ENCODE peak calls at places on chromosomes 16 and 17, in six cellular contexts. One of them, this sample, is unnamed.

GRCh38 chr17:20116683-20117309 is 107.6 kb downstream of the SPECC1 start:
- DNase-seq in NCI-H510A treated with DMSO at 0.1 percent for 48 hours: peak; percentile 63
- DNase-seq in stromal cell of bone marrow: no peak
- DNase-seq in activated T-helper 9 cell treated with anti-CD3 and anti-CD28 coated beads, Interleukin-2, amount 50 U/mL, for 16 hours: peak; percentile 25
- DNase-seq in A172: peak; percentile 68
- DNase-seq in GM23248: peak; percentile 69
- DNase-seq in this sample: peak; percentile 6

GRCh38 chr17:75047398-75048098 is 523 bp downstream of the KCTD2 start:
- DNase-seq in stromal cell of bone marrow: no peak
- DNase-seq in A172: no peak
- DNase-seq in NCI-H510A treated with DMSO at 0.1 percent for 48 hours: no peak
- DNase-seq in activated T-helper 9 cell treated with anti-CD3 and anti-CD28 coated beads, Interleukin-2, amount 50 U/mL, for 16 hours: no peak
- DNase-seq in GM23248: peak; percentile 48
- DNase-seq in this sample: peak; percentile 2

GRCh38 chr16:12545792-12546342 is 257.8 kb downstream of the CPPED1 start:
- DNase-seq in GM23248: no peak
- DNase-seq in NCI-H510A treated with DMSO at 0.1 percent for 48 hours: no peak
- DNase-seq in activated T-helper 9 cell treated with anti-CD3 and anti-CD28 coated beads, Interleukin-2, amount 50 U/mL, for 16 hours: no peak
- DNase-seq in A172: no peak
- DNase-seq in stromal cell of bone marrow: no peak
- DNase-seq in this sample: peak; percentile 24

GRCh38 chr17:65850486-65850885 is 289.0 kb upstream of the AXIN2 start:
- DNase-seq in stromal cell of bone marrow: peak; percentile 87
- DNase-seq in GM23248: peak; percentile 95
- DNase-seq in activated T-helper 9 cell treated with anti-CD3 and anti-CD28 coated beads, Interleukin-2, amount 50 U/mL, for 16 hours: no peak
- DNase-seq in NCI-H510A treated with DMSO at 0.1 percent for 48 hours: no peak
- DNase-seq in A172: peak; percentile 17
- DNase-seq in this sample: no peak

GRCh38 chr17:31560836-31561235 is 169.4 kb downstream of the RAB11FIP4 start:
- DNase-seq in A172: no peak
- DNase-seq in activated T-helper 9 cell treated with anti-CD3 and anti-CD28 coated beads, Interleukin-2, amount 50 U/mL, for 16 hours: no peak
- DNase-seq in NCI-H510A treated with DMSO at 0.1 percent for 48 hours: no peak
- DNase-seq in stromal cell of bone marrow: no peak
- DNase-seq in GM23248: peak; percentile 66
- DNase-seq in this sample: no peak

GRCh38 chr17:12133183-12133582 is 112.5 kb downstream of the MAP2K4 start:
- DNase-seq in A172: peak; percentile 69
- DNase-seq in GM23248: no peak
- DNase-seq in activated T-helper 9 cell treated with anti-CD3 and anti-CD28 coated beads, Interleukin-2, amount 50 U/mL, for 16 hours: no peak
- DNase-seq in stromal cell of bone marrow: peak; percentile 5
- DNase-seq in NCI-H510A treated with DMSO at 0.1 percent for 48 hours: no peak
- DNase-seq in this sample: no peak

GRCh38 chr16:38941-39892 is 14.2 kb downstream of the POLR3K start:
- DNase-seq in activated T-helper 9 cell treated with anti-CD3 and anti-CD28 coated beads, Interleukin-2, amount 50 U/mL, for 16 hours: no peak
- DNase-seq in GM23248: no peak
- DNase-seq in NCI-H510A treated with DMSO at 0.1 percent for 48 hours: peak; percentile 40
- DNase-seq in stromal cell of bone marrow: no peak
- DNase-seq in A172: no peak
- DNase-seq in this sample: peak; percentile 81

GRCh38 chr16:28042856-28043255 is 20.7 kb downstream of the GSG1L start:
- DNase-seq in GM23248: peak; percentile 55
- DNase-seq in activated T-helper 9 cell treated with anti-CD3 and anti-CD28 coated beads, Interleukin-2, amount 50 U/mL, for 16 hours: no peak
- DNase-seq in A172: peak; percentile 55
- DNase-seq in stromal cell of bone marrow: peak; percentile 26
- DNase-seq in NCI-H510A treated with DMSO at 0.1 percent for 48 hours: no peak
- DNase-seq in this sample: no peak

GRCh38 chr17:614637-615546 is 99.7 kb downstream of the VPS53 start:
- DNase-seq in activated T-helper 9 cell treated with anti-CD3 and anti-CD28 coated beads, Interleukin-2, amount 50 U/mL, for 16 hours: no peak
- DNase-seq in stromal cell of bone marrow: no peak
- DNase-seq in A172: peak; percentile 24
- DNase-seq in GM23248: peak; percentile 80
- DNase-seq in NCI-H510A treated with DMSO at 0.1 percent for 48 hours: no peak
- DNase-seq in this sample: no peak

GRCh38 chr17:4715071-4715749 is 4.8 kb downstream of the ARRB2 start:
- DNase-seq in stromal cell of bone marrow: no peak
- DNase-seq in NCI-H510A treated with DMSO at 0.1 percent for 48 hours: no peak
- DNase-seq in A172: no peak
- DNase-seq in GM23248: no peak
- DNase-seq in activated T-helper 9 cell treated with anti-CD3 and anti-CD28 coated beads, Interleukin-2, amount 50 U/mL, for 16 hours: peak; percentile 34
- DNase-seq in this sample: no peak

GRCh38 chr17:45287526-45288264 is 25.8 kb upstream of the SPATA32 start:
- DNase-seq in NCI-H510A treated with DMSO at 0.1 percent for 48 hours: peak; percentile 16
- DNase-seq in A172: no peak
- DNase-seq in activated T-helper 9 cell treated with anti-CD3 and anti-CD28 coated beads, Interleukin-2, amount 50 U/mL, for 16 hours: no peak
- DNase-seq in stromal cell of bone marrow: no peak
- DNase-seq in GM23248: no peak
- DNase-seq in this sample: no peak

GRCh38 chr16:58814348-58814801 is 80.3 kb upstream of the GOT2 start:
- DNase-seq in GM23248: peak; percentile 68
- DNase-seq in NCI-H510A treated with DMSO at 0.1 percent for 48 hours: peak; percentile 48
- DNase-seq in A172: peak; percentile 11
- DNase-seq in activated T-helper 9 cell treated with anti-CD3 and anti-CD28 coated beads, Interleukin-2, amount 50 U/mL, for 16 hours: no peak
- DNase-seq in stromal cell of bone marrow: peak; percentile 17
- DNase-seq in this sample: no peak

GRCh38 chr16:20409398-20410152 is at the start of gene ACSM5:
- DNase-seq in stromal cell of bone marrow: no peak
- DNase-seq in A172: peak; percentile 48
- DNase-seq in activated T-helper 9 cell treated with anti-CD3 and anti-CD28 coated beads, Interleukin-2, amount 50 U/mL, for 16 hours: no peak
- DNase-seq in NCI-H510A treated with DMSO at 0.1 percent for 48 hours: no peak
- DNase-seq in GM23248: no peak
- DNase-seq in this sample: peak; percentile 61

GRCh38 chr16:71895679-71896385 is 501 bp downstream of the IST1 start:
- DNase-seq in NCI-H510A treated with DMSO at 0.1 percent for 48 hours: peak; percentile 45
- DNase-seq in activated T-helper 9 cell treated with anti-CD3 and anti-CD28 coated beads, Interleukin-2, amount 50 U/mL, for 16 hours: no peak
- DNase-seq in GM23248: peak; percentile 68
- DNase-seq in A172: peak; percentile 29
- DNase-seq in stromal cell of bone marrow: no peak
- DNase-seq in this sample: no peak

GRCh38 chr16:82657239-82657638 is 30.5 kb downstream of the CDH13 start:
- DNase-seq in NCI-H510A treated with DMSO at 0.1 percent for 48 hours: no peak
- DNase-seq in stromal cell of bone marrow: peak; percentile 44
- DNase-seq in A172: no peak
- DNase-seq in GM23248: peak; percentile 49
- DNase-seq in activated T-helper 9 cell treated with anti-CD3 and anti-CD28 coated beads, Interleukin-2, amount 50 U/mL, for 16 hours: no peak
- DNase-seq in this sample: no peak

GRCh38 chr16:1899641-1900451 is 18.4 kb downstream of the HS3ST6 start:
- DNase-seq in A172: no peak
- DNase-seq in NCI-H510A treated with DMSO at 0.1 percent for 48 hours: no peak
- DNase-seq in GM23248: no peak
- DNase-seq in stromal cell of bone marrow: no peak
- DNase-seq in activated T-helper 9 cell treated with anti-CD3 and anti-CD28 coated beads, Interleukin-2, amount 50 U/mL, for 16 hours: no peak
- DNase-seq in this sample: peak; percentile 89

GRCh38 chr17:28839221-28839620 is 3.4 kb downstream of the FAM222B start:
- DNase-seq in activated T-helper 9 cell treated with anti-CD3 and anti-CD28 coated beads, Interleukin-2, amount 50 U/mL, for 16 hours: no peak
- DNase-seq in GM23248: no peak
- DNase-seq in A172: no peak
- DNase-seq in NCI-H510A treated with DMSO at 0.1 percent for 48 hours: no peak
- DNase-seq in stromal cell of bone marrow: no peak
- DNase-seq in this sample: no peak

GRCh38 chr17:74542166-74542565 is 3.7 kb downstream of the CD300C start:
- DNase-seq in NCI-H510A treated with DMSO at 0.1 percent for 48 hours: no peak
- DNase-seq in activated T-helper 9 cell treated with anti-CD3 and anti-CD28 coated beads, Interleukin-2, amount 50 U/mL, for 16 hours: no peak
- DNase-seq in A172: no peak
- DNase-seq in GM23248: no peak
- DNase-seq in stromal cell of bone marrow: no peak
- DNase-seq in this sample: no peak

GRCh38 chr17:80882926-80883685 is 108.5 kb upstream of the CHMP6 start:
- DNase-seq in GM23248: no peak
- DNase-seq in NCI-H510A treated with DMSO at 0.1 percent for 48 hours: no peak
- DNase-seq in activated T-helper 9 cell treated with anti-CD3 and anti-CD28 coated beads, Interleukin-2, amount 50 U/mL, for 16 hours: no peak
- DNase-seq in stromal cell of bone marrow: no peak
- DNase-seq in A172: no peak
- DNase-seq in this sample: no peak

GRCh38 chr17:57902800-57903759 is 52.1 kb downstream of the CUEDC1 start:
- DNase-seq in A172: peak; percentile 91
- DNase-seq in activated T-helper 9 cell treated with anti-CD3 and anti-CD28 coated beads, Interleukin-2, amount 50 U/mL, for 16 hours: no peak
- DNase-seq in stromal cell of bone marrow: peak; percentile 78
- DNase-seq in GM23248: peak; percentile 93
- DNase-seq in NCI-H510A treated with DMSO at 0.1 percent for 48 hours: peak; percentile 98
- DNase-seq in this sample: peak; percentile 92

GRCh38 chr16:68844211-68844564 is 857 bp downstream of the TANGO6 start:
- DNase-seq in GM23248: no peak
- DNase-seq in A172: no peak
- DNase-seq in activated T-helper 9 cell treated with anti-CD3 and anti-CD28 coated beads, Interleukin-2, amount 50 U/mL, for 16 hours: no peak
- DNase-seq in stromal cell of bone marrow: no peak
- DNase-seq in NCI-H510A treated with DMSO at 0.1 percent for 48 hours: no peak
- DNase-seq in this sample: no peak

GRCh38 chr16:88611220-88611821 is 27.1 kb upstream of the IL17C start:
- DNase-seq in activated T-helper 9 cell treated with anti-CD3 and anti-CD28 coated beads, Interleukin-2, amount 50 U/mL, for 16 hours: no peak
- DNase-seq in A172: no peak
- DNase-seq in NCI-H510A treated with DMSO at 0.1 percent for 48 hours: no peak
- DNase-seq in stromal cell of bone marrow: no peak
- DNase-seq in GM23248: no peak
- DNase-seq in this sample: no peak

GRCh38 chr16:66026211-66026610 is 340.3 kb upstream of the CDH5 start:
- DNase-seq in GM23248: peak; percentile 31
- DNase-seq in stromal cell of bone marrow: no peak
- DNase-seq in NCI-H510A treated with DMSO at 0.1 percent for 48 hours: peak; percentile 71
- DNase-seq in activated T-helper 9 cell treated with anti-CD3 and anti-CD28 coated beads, Interleukin-2, amount 50 U/mL, for 16 hours: no peak
- DNase-seq in A172: no peak
- DNase-seq in this sample: no peak

GRCh38 chr17:3683054-3683511 is 12.9 kb downstream of the P2RX5 start:
- DNase-seq in NCI-H510A treated with DMSO at 0.1 percent for 48 hours: no peak
- DNase-seq in GM23248: peak; percentile 56
- DNase-seq in A172: peak; percentile 37
- DNase-seq in stromal cell of bone marrow: no peak
- DNase-seq in activated T-helper 9 cell treated with anti-CD3 and anti-CD28 coated beads, Interleukin-2, amount 50 U/mL, for 16 hours: peak; percentile 41
- DNase-seq in this sample: no peak

GRCh38 chr17:2406271-2406902 is 5.5 kb upstream of the MNT start:
- DNase-seq in activated T-helper 9 cell treated with anti-CD3 and anti-CD28 coated beads, Interleukin-2, amount 50 U/mL, for 16 hours: no peak
- DNase-seq in NCI-H510A treated with DMSO at 0.1 percent for 48 hours: no peak
- DNase-seq in stromal cell of bone marrow: no peak
- DNase-seq in A172: no peak
- DNase-seq in GM23248: peak; percentile 25
- DNase-seq in this sample: no peak

GRCh38 chr17:77471984-77472836 is 331.4 kb downstream of the SEC14L1 start:
- DNase-seq in activated T-helper 9 cell treated with anti-CD3 and anti-CD28 coated beads, Interleukin-2, amount 50 U/mL, for 16 hours: no peak
- DNase-seq in NCI-H510A treated with DMSO at 0.1 percent for 48 hours: peak; percentile 38
- DNase-seq in stromal cell of bone marrow: no peak
- DNase-seq in A172: no peak
- DNase-seq in GM23248: peak; percentile 64
- DNase-seq in this sample: peak; percentile 52

GRCh38 chr16:6642271-6642670 is 690.4 kb upstream of the RBFOX1 start:
- DNase-seq in activated T-helper 9 cell treated with anti-CD3 and anti-CD28 coated beads, Interleukin-2, amount 50 U/mL, for 16 hours: no peak
- DNase-seq in stromal cell of bone marrow: no peak
- DNase-seq in GM23248: no peak
- DNase-seq in A172: no peak
- DNase-seq in NCI-H510A treated with DMSO at 0.1 percent for 48 hours: no peak
- DNase-seq in this sample: no peak

GRCh38 chr17:8726951-8727555 is 17.6 kb downstream of the CCDC42 start:
- DNase-seq in stromal cell of bone marrow: peak; percentile 22
- DNase-seq in A172: no peak
- DNase-seq in GM23248: no peak
- DNase-seq in NCI-H510A treated with DMSO at 0.1 percent for 48 hours: no peak
- DNase-seq in activated T-helper 9 cell treated with anti-CD3 and anti-CD28 coated beads, Interleukin-2, amount 50 U/mL, for 16 hours: no peak
- DNase-seq in this sample: no peak

GRCh38 chr16:85321856-85322271 is 209.6 kb upstream of the CIBAR2 start:
- DNase-seq in activated T-helper 9 cell treated with anti-CD3 and anti-CD28 coated beads, Interleukin-2, amount 50 U/mL, for 16 hours: no peak
- DNase-seq in A172: peak; percentile 86
- DNase-seq in GM23248: peak; percentile 96
- DNase-seq in stromal cell of bone marrow: peak; percentile 99
- DNase-seq in NCI-H510A treated with DMSO at 0.1 percent for 48 hours: no peak
- DNase-seq in this sample: peak; percentile 16

GRCh38 chr17:74979408-74980146 is 7.0 kb upstream of the HID1 start:
- DNase-seq in NCI-H510A treated with DMSO at 0.1 percent for 48 hours: no peak
- DNase-seq in stromal cell of bone marrow: no peak
- DNase-seq in GM23248: no peak
- DNase-seq in A172: no peak
- DNase-seq in activated T-helper 9 cell treated with anti-CD3 and anti-CD28 coated beads, Interleukin-2, amount 50 U/mL, for 16 hours: no peak
- DNase-seq in this sample: no peak

GRCh38 chr16:19599968-19600716 is 44.6 kb downstream of the VPS35L start:
- DNase-seq in activated T-helper 9 cell treated with anti-CD3 and anti-CD28 coated beads, Interleukin-2, amount 50 U/mL, for 16 hours: no peak
- DNase-seq in GM23248: no peak
- DNase-seq in stromal cell of bone marrow: no peak
- DNase-seq in A172: no peak
- DNase-seq in NCI-H510A treated with DMSO at 0.1 percent for 48 hours: no peak
- DNase-seq in this sample: no peak

GRCh38 chr16:67954421-67955196 is 10.7 kb upstream of the LCAT start:
- DNase-seq in stromal cell of bone marrow: no peak
- DNase-seq in A172: no peak
- DNase-seq in GM23248: no peak
- DNase-seq in activated T-helper 9 cell treated with anti-CD3 and anti-CD28 coated beads, Interleukin-2, amount 50 U/mL, for 16 hours: no peak
- DNase-seq in NCI-H510A treated with DMSO at 0.1 percent for 48 hours: no peak
- DNase-seq in this sample: no peak

GRCh38 chr16:89312194-89312593 is 94.7 kb downstream of the ZNF778 start:
- DNase-seq in NCI-H510A treated with DMSO at 0.1 percent for 48 hours: no peak
- DNase-seq in A172: no peak
- DNase-seq in stromal cell of bone marrow: no peak
- DNase-seq in GM23248: no peak
- DNase-seq in activated T-helper 9 cell treated with anti-CD3 and anti-CD28 coated beads, Interleukin-2, amount 50 U/mL, for 16 hours: no peak
- DNase-seq in this sample: no peak

GRCh38 chr17:7219812-7220592 is at the start of the genes ACADVL and DLG4:
- DNase-seq in GM23248: peak; percentile 98
- DNase-seq in activated T-helper 9 cell treated with anti-CD3 and anti-CD28 coated beads, Interleukin-2, amount 50 U/mL, for 16 hours: peak; percentile 71
- DNase-seq in A172: peak; percentile 77
- DNase-seq in NCI-H510A treated with DMSO at 0.1 percent for 48 hours: peak; percentile 52
- DNase-seq in stromal cell of bone marrow: peak; percentile 84
- DNase-seq in this sample: no peak

GRCh38 chr17:38604479-38605229 is 1.1 kb downstream of the SRCIN1 start:
- DNase-seq in GM23248: peak; percentile 34
- DNase-seq in activated T-helper 9 cell treated with anti-CD3 and anti-CD28 coated beads, Interleukin-2, amount 50 U/mL, for 16 hours: no peak
- DNase-seq in NCI-H510A treated with DMSO at 0.1 percent for 48 hours: no peak
- DNase-seq in A172: no peak
- DNase-seq in stromal cell of bone marrow: no peak
- DNase-seq in this sample: no peak

GRCh38 chr17:42131971-42132370 is 9.4 kb downstream of the HSPB9 start:
- DNase-seq in GM23248: peak; percentile 58
- DNase-seq in NCI-H510A treated with DMSO at 0.1 percent for 48 hours: no peak
- DNase-seq in stromal cell of bone marrow: no peak
- DNase-seq in A172: no peak
- DNase-seq in activated T-helper 9 cell treated with anti-CD3 and anti-CD28 coated beads, Interleukin-2, amount 50 U/mL, for 16 hours: no peak
- DNase-seq in this sample: no peak

GRCh38 chr16:88785106-88785924 is at the start of gene PIEZO1:
- DNase-seq in GM23248: peak; percentile 86
- DNase-seq in A172: no peak
- DNase-seq in NCI-H510A treated with DMSO at 0.1 percent for 48 hours: no peak
- DNase-seq in activated T-helper 9 cell treated with anti-CD3 and anti-CD28 coated beads, Interleukin-2, amount 50 U/mL, for 16 hours: peak; percentile 74
- DNase-seq in stromal cell of bone marrow: no peak
- DNase-seq in this sample: no peak

GRCh38 chr17:6470751-6471521 is 26.7 kb downstream of the PIMREG start:
- DNase-seq in A172: peak; percentile 86
- DNase-seq in NCI-H510A treated with DMSO at 0.1 percent for 48 hours: no peak
- DNase-seq in activated T-helper 9 cell treated with anti-CD3 and anti-CD28 coated beads, Interleukin-2, amount 50 U/mL, for 16 hours: no peak
- DNase-seq in stromal cell of bone marrow: no peak
- DNase-seq in GM23248: peak; percentile 16
- DNase-seq in this sample: no peak